ENCODE peak calls at places on chromosomes 11 and 22, in six cellular contexts. A is activated naive CD4-positive, alpha-beta T cell treated with Interleukin-2 at 50 U/mL for 16 hours; U is hypothalamus; M is cardiac septum; Q is GM20000; H is T1000. R is an unnamed sample.

GRCh38 chr11:65853249-65853979 is 4.6 kb downstream of the CFL1 start:
- DNase-seq in U (no peak), Q (no peak), M (peak), H (no peak), A (no peak), R (no peak)

GRCh38 chr22:32850157-32850556 is 48.7 kb downstream of the TIMP3 start:
- DNase-seq in M (no peak), A (no peak), H (no peak), Q (no peak), U (no peak), R (no peak)

GRCh38 chr11:35083181-35084061 is 55.5 kb upstream of the CD44 start:
- DNase-seq in U (peak), Q (peak), M (peak), H (peak), A (peak), R (peak)

GRCh38 chr11:57426439-57426753 is 525 bp downstream of the SLC43A3 start:
- DNase-seq in Q (no peak), M (no peak), A (peak), U (no peak), H (no peak), R (peak)

GRCh38 chr11:121741954-121742361 is 289.2 kb upstream of the SORL1-AS1 start:
- DNase-seq in M (peak), U (peak), H (no peak), Q (no peak), A (no peak), R (no peak)

GRCh38 chr11:92735039-92735438 is 234.4 kb upstream of the MTNR1B start:
- DNase-seq in U (no peak), H (no peak), Q (no peak), M (no peak), A (no peak), R (no peak)

GRCh38 chr11:37905707-37906417 is 1307.8 kb upstream of the RAG2 start:
- DNase-seq in U (no peak), Q (no peak), A (no peak), M (no peak), H (no peak), R (no peak)

GRCh38 chr11:65524747-65525658 is at the start of gene SCYL1:
- DNase-seq in M (peak), A (peak), Q (peak), H (peak), U (peak), R (peak)

GRCh38 chr11:8617063-8617462 is 23.0 kb upstream of the STK33 start:
- DNase-seq in M (no peak), H (no peak), Q (no peak), U (no peak), A (no peak), R (no peak)

GRCh38 chr22:26336773-26337172 is 92.3 kb upstream of the ASPHD2 start:
- DNase-seq in U (no peak), M (no peak), A (no peak), Q (no peak), H (no peak), R (no peak)